ENCODE peak calls at places on chromosomes 5 and 9, in six cellular contexts. One of them, this sample, is unnamed.
A peak's percentile ranks its signal among the peaks of the same experiment; 100 is the strongest.

GRCh38 chr9:130266236-130267098 is 907 bp downstream of the HMCN2 start:
- DNase-seq in breast epithelium: peak; percentile 36
- DNase-seq in lung: no peak
- DNase-seq in CD4-positive, alpha-beta memory T cell: no peak
- DNase-seq in neuronal stem cell: no peak
- DNase-seq in gastrocnemius medialis: no peak
- DNase-seq in this sample: no peak

GRCh38 chr9:99127372-99128132 is 22.6 kb downstream of the TGFBR1 start:
- DNase-seq in CD4-positive, alpha-beta memory T cell: no peak
- DNase-seq in gastrocnemius medialis: no peak
- DNase-seq in neuronal stem cell: no peak
- DNase-seq in lung: no peak
- DNase-seq in breast epithelium: no peak
- DNase-seq in this sample: no peak

GRCh38 chr9:124779368-124780059 is 2.6 kb downstream of the OLFML2A start:
- DNase-seq in breast epithelium: peak; percentile 47
- DNase-seq in CD4-positive, alpha-beta memory T cell: no peak
- DNase-seq in lung: no peak
- DNase-seq in gastrocnemius medialis: peak; percentile 20
- DNase-seq in neuronal stem cell: no peak
- DNase-seq in this sample: no peak

GRCh38 chr5:6581559-6582426 is 51.1 kb downstream of the NSUN2 start:
- DNase-seq in lung: no peak
- DNase-seq in gastrocnemius medialis: no peak
- DNase-seq in breast epithelium: no peak
- DNase-seq in neuronal stem cell: no peak
- DNase-seq in CD4-positive, alpha-beta memory T cell: no peak
- DNase-seq in this sample: no peak

GRCh38 chr9:88056876-88057275 is 81.4 kb downstream of the SPATA31C2 start:
- DNase-seq in lung: no peak
- DNase-seq in gastrocnemius medialis: no peak
- DNase-seq in neuronal stem cell: no peak
- DNase-seq in breast epithelium: no peak
- DNase-seq in CD4-positive, alpha-beta memory T cell: no peak
- DNase-seq in this sample: no peak

GRCh38 chr5:126624534-126624933 is 23.8 kb downstream of the PHAX start:
- DNase-seq in lung: no peak
- DNase-seq in neuronal stem cell: no peak
- DNase-seq in breast epithelium: no peak
- DNase-seq in CD4-positive, alpha-beta memory T cell: no peak
- DNase-seq in gastrocnemius medialis: no peak
- DNase-seq in this sample: no peak

GRCh38 chr9:32395483-32396216 is 11.2 kb downstream of the ACO1 start:
- DNase-seq in breast epithelium: no peak
- DNase-seq in CD4-positive, alpha-beta memory T cell: no peak
- DNase-seq in gastrocnemius medialis: peak; percentile 63
- DNase-seq in lung: no peak
- DNase-seq in neuronal stem cell: no peak
- DNase-seq in this sample: no peak

GRCh38 chr5:181199881-181200282 is 5.1 kb downstream of the TRIM7 start:
- DNase-seq in neuronal stem cell: no peak
- DNase-seq in gastrocnemius medialis: no peak
- DNase-seq in CD4-positive, alpha-beta memory T cell: no peak
- DNase-seq in breast epithelium: no peak
- DNase-seq in lung: no peak
- DNase-seq in this sample: no peak

GRCh38 chr5:169711826-169712225 is 74.8 kb downstream of the DOCK2 start:
- DNase-seq in CD4-positive, alpha-beta memory T cell: no peak
- DNase-seq in gastrocnemius medialis: no peak
- DNase-seq in breast epithelium: no peak
- DNase-seq in lung: no peak
- DNase-seq in neuronal stem cell: no peak
- DNase-seq in this sample: no peak

GRCh38 chr5:164562271-164562856 is 1056.9 kb downstream of the MAT2B start:
- DNase-seq in neuronal stem cell: no peak
- DNase-seq in breast epithelium: no peak
- DNase-seq in CD4-positive, alpha-beta memory T cell: no peak
- DNase-seq in lung: no peak
- DNase-seq in gastrocnemius medialis: no peak
- DNase-seq in this sample: no peak

GRCh38 chr5:157390179-157390923 is 69.7 kb upstream of the NIPAL4 start:
- DNase-seq in lung: peak; percentile 42
- DNase-seq in gastrocnemius medialis: no peak
- DNase-seq in breast epithelium: no peak
- DNase-seq in neuronal stem cell: no peak
- DNase-seq in CD4-positive, alpha-beta memory T cell: peak; percentile 28
- DNase-seq in this sample: no peak
- H3K4me1 ChIP-seq in lung: peaks cover 1% of the 10 kb centered on the region
- H3K4me1 ChIP-seq in gastrocnemius medialis: peaks cover 13% of the 10 kb centered on the region
- H3K4me1 ChIP-seq in breast epithelium: no peaks in the 10 kb centered on the region
- H3K4me1 ChIP-seq in neuronal stem cell: peaks cover 1% of the 10 kb centered on the region
- H3K4me1 ChIP-seq in CD4-positive, alpha-beta memory T cell: peaks cover 12% of the 10 kb centered on the region
- H3K4me1 ChIP-seq in this sample: no peaks in the 10 kb centered on the region

DNA sequence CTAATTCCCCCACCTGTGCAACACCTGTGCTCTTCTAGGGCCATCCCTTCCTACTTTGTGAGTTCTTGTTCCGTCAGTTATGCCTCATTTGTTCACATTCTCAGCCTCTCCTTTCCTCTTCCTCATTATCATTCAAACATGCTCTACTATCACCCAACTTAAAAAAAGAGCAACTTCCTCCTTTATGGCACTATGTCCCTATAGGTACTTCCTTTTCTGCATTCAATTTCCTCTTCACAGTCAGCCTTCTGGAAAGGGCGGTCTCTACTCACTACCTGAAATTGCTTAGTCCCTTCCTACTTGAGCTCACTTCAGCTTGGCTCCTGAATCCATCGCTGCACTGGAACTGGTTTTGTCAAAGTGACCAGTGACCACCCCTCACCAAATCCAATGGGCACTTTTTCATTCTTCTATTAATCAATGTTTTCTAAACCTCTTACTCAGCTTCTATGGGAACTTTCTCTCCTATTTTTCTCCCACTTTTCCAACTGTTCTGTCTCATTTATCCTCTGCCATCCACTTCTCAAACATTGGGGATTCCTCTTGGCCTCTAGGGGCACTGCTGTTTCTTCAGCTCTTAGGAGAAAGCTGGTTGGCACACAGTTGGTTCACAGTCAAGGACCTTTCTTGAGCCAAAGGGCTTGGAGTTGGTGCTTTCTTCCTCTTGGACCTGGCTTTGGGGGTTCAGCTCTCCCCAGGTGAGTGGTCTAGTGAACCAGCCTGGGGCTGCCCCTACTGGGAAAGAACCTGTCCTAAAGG is 112.0 kb upstream of the LHFPL2 start:
- DNase-seq in CD4-positive, alpha-beta memory T cell: no peak
- DNase-seq in neuronal stem cell: no peak
- DNase-seq in gastrocnemius medialis: no peak
- DNase-seq in lung: no peak
- DNase-seq in breast epithelium: no peak
- DNase-seq in this sample: no peak
- H3K4me1 ChIP-seq in CD4-positive, alpha-beta memory T cell: no peaks in the 10 kb centered on the region
- H3K4me1 ChIP-seq in neuronal stem cell: no peaks in the 10 kb centered on the region
- H3K4me1 ChIP-seq in gastrocnemius medialis: no peaks in the 10 kb centered on the region
- H3K4me1 ChIP-seq in lung: no peaks in the 10 kb centered on the region
- H3K4me1 ChIP-seq in breast epithelium: no peaks in the 10 kb centered on the region
- H3K4me1 ChIP-seq in this sample: no peaks in the 10 kb centered on the region

DNA sequence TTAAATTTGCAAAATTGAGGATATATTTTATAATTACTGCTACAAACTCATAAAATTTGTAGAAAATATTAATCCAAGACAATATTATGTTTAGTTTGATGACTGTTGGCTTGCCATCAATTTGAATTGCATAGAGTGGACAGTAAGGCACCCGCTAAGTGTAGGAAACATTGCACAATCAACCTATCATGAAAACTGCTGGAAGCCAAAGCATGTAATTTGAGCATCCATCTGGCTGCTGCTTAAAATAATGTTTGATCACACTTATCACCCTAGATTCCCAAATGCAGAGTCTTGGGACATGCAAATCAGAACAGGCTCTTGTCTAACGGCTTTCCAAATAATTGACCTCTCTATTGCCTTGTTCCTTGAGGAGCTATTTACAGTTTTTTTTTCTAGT is 342.0 kb downstream of the PRR16 start:
- DNase-seq in neuronal stem cell: no peak
- DNase-seq in gastrocnemius medialis: no peak
- DNase-seq in CD4-positive, alpha-beta memory T cell: no peak
- DNase-seq in lung: no peak
- DNase-seq in breast epithelium: no peak
- DNase-seq in this sample: no peak
- H3K4me1 ChIP-seq in neuronal stem cell: no peaks in the 10 kb centered on the region
- H3K4me1 ChIP-seq in gastrocnemius medialis: no peaks in the 10 kb centered on the region
- H3K4me1 ChIP-seq in CD4-positive, alpha-beta memory T cell: no peaks in the 10 kb centered on the region
- H3K4me1 ChIP-seq in lung: no peaks in the 10 kb centered on the region
- H3K4me1 ChIP-seq in breast epithelium: no peaks in the 10 kb centered on the region
- H3K4me1 ChIP-seq in this sample: no peaks in the 10 kb centered on the region

GRCh38 chr5:173248481-173248880 is 13.5 kb upstream of the NKX2-5 start:
- DNase-seq in lung: no peak
- DNase-seq in breast epithelium: no peak
- DNase-seq in CD4-positive, alpha-beta memory T cell: no peak
- DNase-seq in gastrocnemius medialis: no peak
- DNase-seq in neuronal stem cell: no peak
- DNase-seq in this sample: no peak
- H3K4me1 ChIP-seq in lung: peaks cover 9% of the 10 kb centered on the region
- H3K4me1 ChIP-seq in breast epithelium: peaks cover 3% of the 10 kb centered on the region
- H3K4me1 ChIP-seq in CD4-positive, alpha-beta memory T cell: peaks cover 5% of the 10 kb centered on the region
- H3K4me1 ChIP-seq in gastrocnemius medialis: peaks cover 9% of the 10 kb centered on the region
- H3K4me1 ChIP-seq in neuronal stem cell: peaks cover 22% of the 10 kb centered on the region
- H3K4me1 ChIP-seq in this sample: peaks cover 4% of the 10 kb centered on the region

This sample was measured in pancreas.